ENCODE peak calls at places on chromosomes 4 and X, in six cellular contexts. T is GM04504, K is glutamatergic neuron, Q is aorta, H is ecto neural progenitor cell, V is heart right ventricle. M is an unnamed sample.

GRCh38 chr4:15354790-15355418 is 72.9 kb upstream of the C1QTNF7 start:
- DNase-seq in T (no peak), K (no peak), Q (no peak), H (no peak), V (no peak), M (peak)

GRCh38 chr4:123676550-123677229 is 280.1 kb downstream of the SPRY1 start:
- DNase-seq in T (no peak), K (no peak), Q (no peak), H (no peak), V (no peak), M (no peak)

GRCh38 chr4:39976945-39977488 is 694 bp downstream of the PDS5A start:
- DNase-seq in T (peak), K (peak), Q (peak), H (peak), V (no peak), M (peak)

GRCh38 chrX:110750526-110751189 is 45.0 kb downstream of the CHRDL1 start:
- DNase-seq in T (no peak), K (no peak), Q (no peak), H (no peak), V (no peak), M (no peak)

GRCh38 chr4:140662082-140662869 is 93.5 kb upstream of the UCP1 start:
- DNase-seq in T (no peak), K (no peak), Q (no peak), H (no peak), V (no peak), M (no peak)

GRCh38 chr4:28373601-28374000 is 1513.0 kb downstream of the STIM2 start:
- DNase-seq in T (no peak), K (no peak), Q (no peak), H (no peak), V (no peak), M (no peak)

GRCh38 chrX:18617351-18617750 is 54.6 kb downstream of the RS1 start:
- DNase-seq in T (peak), K (no peak), Q (no peak), H (no peak), V (no peak), M (no peak)

GRCh38 chr4:3304831-3305609 is 12.2 kb downstream of the RGS12 start:
- DNase-seq in T (no peak), K (no peak), Q (peak), H (no peak), V (no peak), M (peak)

GRCh38 chr4:168451744-168452394 is 28.4 kb downstream of the DDX60L start:
- DNase-seq in T (no peak), K (no peak), Q (no peak), H (no peak), V (no peak), M (no peak)

GRCh38 chr4:30948653-30949052 is 228.5 kb downstream of the PCDH7 start:
- DNase-seq in T (peak), K (no peak), Q (no peak), H (no peak), V (no peak), M (no peak)

GRCh38 chr4:20432098-20432497 is 180.4 kb downstream of the SLIT2 start:
- DNase-seq in T (no peak), K (no peak), Q (no peak), H (no peak), V (no peak), M (no peak)

GRCh38 chrX:21705215-21705614 is 47.1 kb upstream of the KLHL34 start:
- DNase-seq in T (no peak), K (no peak), Q (no peak), H (no peak), V (no peak), M (no peak)

GRCh38 chr4:65865489-65865888 is 195.2 kb upstream of the EPHA5 start:
- DNase-seq in T (no peak), K (no peak), Q (no peak), H (no peak), V (no peak), M (no peak)

GRCh38 chr4:156929706-156930105 is 41.9 kb downstream of the PDGFC start:
- DNase-seq in T (no peak), K (no peak), Q (no peak), H (no peak), V (no peak), M (no peak)

GRCh38 chr4:41878991-41879491 is 56.2 kb upstream of the TMEM33 start:
- DNase-seq in T (no peak), K (peak), Q (no peak), H (peak), V (no peak), M (no peak)

GRCh38 chrX:11137543-11138139 is 26.5 kb downstream of the HCCS start:
- DNase-seq in T (peak), K (no peak), Q (no peak), H (no peak), V (no peak), M (peak)

GRCh38 chrX:110418220-110418856 is 59.7 kb downstream of the RTL9 start:
- DNase-seq in T (no peak), K (peak), Q (no peak), H (no peak), V (no peak), M (peak)

GRCh38 chr4:154807042-154807630 is 26.1 kb downstream of the RBM46 start:
- DNase-seq in T (peak), K (no peak), Q (no peak), H (no peak), V (no peak), M (no peak)

GRCh38 chrX:15947648-15948317 is 93.2 kb upstream of the AP1S2 start:
- DNase-seq in T (peak), K (no peak), Q (no peak), H (peak), V (no peak), M (no peak)

M was measured in tibial nerve.